ENCODE peak calls at places on chromosomes 6 and 20, in eight cellular contexts. W is lower leg skin, Z is HFF-Myc, G is endodermal cell, V is brain microvascular endothelial cell, A is AG04450, M is cardiac muscle cell, E is PC-3. D is an unnamed sample.

GRCh38 chr6:162358625-162359024 is 368.9 kb downstream of the PRKN start:
- DNase-seq in Z (no peak), G (no peak), M (no peak), V (no peak), W (no peak), A (no peak), E (no peak), D (no peak)

GRCh38 chr6:10518461-10519216 is 2.5 kb upstream of the GCNT2 start:
- DNase-seq in Z (no peak), M (peak), V (peak), E (peak), A (no peak), G (no peak), W (peak), D (peak)

GRCh38 chr20:3275966-3276365 is 37.0 kb upstream of the SLC4A11 start:
- DNase-seq in A (no peak), M (peak), V (no peak), W (no peak), G (no peak), E (no peak), Z (no peak), D (no peak)

GRCh38 chr20:63125893-63126601 is 89.9 kb downstream of the YTHDF1 start:
- DNase-seq in Z (no peak), V (no peak), M (no peak), A (no peak), W (no peak), E (peak), G (peak), D (no peak)

GRCh38 chr6:148999921-149000589 is 253.2 kb downstream of the UST start:
- DNase-seq in G (no peak), W (no peak), V (peak), M (peak), E (peak), Z (peak), A (no peak), D (peak)

GRCh38 chr6:98295776-98296175 is 538.6 kb upstream of the POU3F2 start:
- DNase-seq in E (no peak), Z (no peak), G (peak), V (no peak), W (no peak), M (no peak), A (no peak), D (no peak)

GRCh38 chr6:13001951-13002350 is 285.4 kb downstream of the PHACTR1 start:
- DNase-seq in V (no peak), A (no peak), M (no peak), W (no peak), E (peak), G (no peak), Z (no peak), D (no peak)

GRCh38 chr6:169340395-169340794 is 86.7 kb upstream of the THBS2 start:
- DNase-seq in E (peak), W (no peak), A (no peak), M (no peak), V (no peak), Z (no peak), G (no peak), D (no peak)

GRCh38 chr6:153553627-153554026 is 422.5 kb upstream of the RGS17 start:
- DNase-seq in W (no peak), Z (no peak), E (peak), M (no peak), G (peak), A (no peak), V (peak), D (no peak)

GRCh38 chr20:14741616-14742015 is 404.2 kb upstream of the FLRT3 start:
- DNase-seq in E (peak), M (no peak), G (no peak), W (no peak), Z (no peak), V (no peak), A (no peak), D (no peak)
- TF ChIP-seq CTCF in E (peak), M (no peak), G (peak), W (no peak), Z (no peak), V (no peak), A (no peak), D (no peak)

GRCh38 chr20:44247131-44247571 is at the start of gene GDAP1L1:
- DNase-seq in W (no peak), V (no peak), Z (no peak), A (no peak), E (no peak), G (peak), M (no peak), D (no peak)
- H3K4me3 ChIP-seq in W (no peak), V (no peak), Z (no peak), A (no peak), E (no peak), G (peak), M (peak), D (no peak)

GRCh38 chr20:21048841-21049273 is 57.3 kb downstream of the LINC00237 start:
- DNase-seq in V (no peak), Z (no peak), E (peak), G (peak), M (peak), A (no peak), W (no peak), D (no peak)
- TF ChIP-seq CTCF in V (peak), Z (peak), E (peak), G (peak), M (peak), A (peak), W (no peak), D (peak)

GRCh38 chr20:23293689-23294088 is 56.9 kb upstream of the NXT1 start:
- DNase-seq in V (no peak), M (no peak), Z (no peak), A (no peak), G (no peak), W (peak), E (no peak), D (no peak)
- H3K4me3 ChIP-seq in V (no peak), M (no peak), Z (no peak), A (no peak), G (no peak), W (no peak), E (no peak), D (no peak)

GRCh38 chr6:90180526-90180925 is 116.1 kb downstream of the BACH2 start:
- DNase-seq in V (no peak), E (no peak), W (no peak), M (no peak), Z (no peak), A (no peak), G (no peak), D (no peak)

GRCh38 chr6:90175627-90176538 is 120.8 kb downstream of the BACH2 start:
- DNase-seq in W (no peak), G (no peak), M (no peak), V (no peak), E (no peak), Z (no peak), A (no peak), D (no peak)

GRCh38 chr6:90178294-90178678 is 118.4 kb downstream of the BACH2 start:
- DNase-seq in G (no peak), Z (no peak), E (no peak), A (peak), W (no peak), M (no peak), V (no peak), D (no peak)

GRCh38 chr6:90177544-90178293 is 118.9 kb downstream of the BACH2 start:
- DNase-seq in W (no peak), V (no peak), M (no peak), Z (no peak), G (no peak), A (no peak), E (no peak), D (no peak)

DNA sequence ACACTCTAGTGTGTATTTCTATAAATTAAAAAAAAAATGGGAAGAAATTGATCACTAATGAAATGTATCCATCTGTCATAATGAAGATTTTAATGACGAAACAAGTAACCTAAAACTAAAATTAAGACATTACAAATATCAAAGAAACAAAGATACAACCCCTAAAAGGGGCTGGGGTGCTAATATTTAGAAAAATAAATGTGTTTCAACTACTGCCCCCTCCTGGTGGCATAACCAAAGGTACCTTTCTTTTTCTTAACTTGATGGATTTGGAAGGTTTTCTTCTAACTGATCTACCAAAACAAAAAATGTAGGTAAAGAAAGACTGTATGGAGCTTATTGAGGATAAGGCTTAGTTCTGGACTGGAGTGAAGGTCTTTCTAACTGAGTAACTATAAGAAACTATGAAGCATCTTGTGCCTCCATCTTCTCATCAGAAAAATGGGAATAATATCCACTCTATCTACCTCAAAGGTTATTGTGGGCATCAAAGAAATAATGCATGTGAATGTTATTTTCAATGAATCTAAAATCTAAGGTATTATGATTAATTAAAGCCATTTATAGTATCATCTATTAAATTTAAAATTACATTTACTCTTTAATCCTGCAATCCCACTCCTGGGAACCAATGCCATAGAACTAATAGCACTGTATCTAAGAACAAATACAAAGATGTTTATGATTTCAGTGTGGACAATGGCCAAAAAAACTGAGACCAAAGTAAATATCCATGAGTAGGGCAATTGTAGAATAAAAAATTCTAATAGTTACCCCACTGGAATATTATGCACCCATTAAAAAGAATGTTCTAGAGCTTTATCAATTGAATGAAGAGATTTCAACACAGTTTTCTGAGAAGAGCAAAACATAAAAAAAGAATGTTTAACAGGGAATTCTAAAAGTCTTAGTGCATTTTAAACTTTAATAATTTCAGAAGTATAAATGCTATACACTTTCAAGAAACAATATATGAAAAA is 117.2 kb downstream of the BACH2 start:
- DNase-seq in V (no peak), A (no peak), G (peak), M (peak), Z (no peak), E (peak), W (no peak), D (no peak)
- TF ChIP-seq CTCF in V (peak), A (peak), G (peak), M (peak), Z (peak), E (peak), W (no peak), D (peak)

GRCh38 chr6:166757226-166758135 is 130.4 kb upstream of the RPS6KA2 start:
- DNase-seq in M (peak), Z (peak), V (peak), W (no peak), A (no peak), E (no peak), G (peak), D (peak)
- H3K4me3 ChIP-seq in M (no peak), Z (peak), V (peak), W (no peak), A (peak), E (peak), G (no peak), D (no peak)

DNA sequence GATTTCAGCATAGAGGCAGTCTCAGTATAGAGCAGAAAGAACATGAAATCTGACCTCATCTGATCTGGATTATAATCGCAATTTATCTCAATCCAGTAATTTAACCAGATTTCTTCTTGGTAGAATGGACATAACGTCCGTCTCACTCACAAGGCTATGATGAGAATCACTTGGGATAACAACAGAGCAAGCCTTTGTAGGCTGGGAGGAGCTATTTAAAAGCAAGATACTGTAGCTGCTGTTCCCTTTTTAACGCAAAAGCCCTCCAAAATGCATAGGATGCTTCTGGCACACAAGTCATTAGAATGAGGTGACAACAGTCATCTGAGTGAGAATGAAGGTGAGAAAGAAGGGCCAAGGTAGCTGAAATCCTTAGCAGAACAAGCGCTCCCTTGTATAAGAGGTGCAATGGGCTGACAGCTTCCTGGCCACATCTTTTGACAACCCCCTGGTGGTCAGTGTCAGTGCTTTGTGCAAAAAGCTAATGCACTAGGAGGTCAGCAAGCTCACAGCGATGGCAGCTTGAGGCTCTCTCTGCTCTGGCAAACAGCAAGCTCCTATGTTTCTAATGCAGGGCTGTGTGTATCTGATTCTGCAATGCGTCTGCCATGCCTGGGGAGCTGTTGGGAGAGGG is 16.4 kb downstream of the METTL24 start:
- DNase-seq in G (peak), Z (no peak), W (no peak), M (peak), V (peak), A (no peak), E (peak), D (no peak)
- TF ChIP-seq CTCF in G (peak), Z (peak), W (no peak), M (peak), V (peak), A (peak), E (peak), D (peak)

DNA sequence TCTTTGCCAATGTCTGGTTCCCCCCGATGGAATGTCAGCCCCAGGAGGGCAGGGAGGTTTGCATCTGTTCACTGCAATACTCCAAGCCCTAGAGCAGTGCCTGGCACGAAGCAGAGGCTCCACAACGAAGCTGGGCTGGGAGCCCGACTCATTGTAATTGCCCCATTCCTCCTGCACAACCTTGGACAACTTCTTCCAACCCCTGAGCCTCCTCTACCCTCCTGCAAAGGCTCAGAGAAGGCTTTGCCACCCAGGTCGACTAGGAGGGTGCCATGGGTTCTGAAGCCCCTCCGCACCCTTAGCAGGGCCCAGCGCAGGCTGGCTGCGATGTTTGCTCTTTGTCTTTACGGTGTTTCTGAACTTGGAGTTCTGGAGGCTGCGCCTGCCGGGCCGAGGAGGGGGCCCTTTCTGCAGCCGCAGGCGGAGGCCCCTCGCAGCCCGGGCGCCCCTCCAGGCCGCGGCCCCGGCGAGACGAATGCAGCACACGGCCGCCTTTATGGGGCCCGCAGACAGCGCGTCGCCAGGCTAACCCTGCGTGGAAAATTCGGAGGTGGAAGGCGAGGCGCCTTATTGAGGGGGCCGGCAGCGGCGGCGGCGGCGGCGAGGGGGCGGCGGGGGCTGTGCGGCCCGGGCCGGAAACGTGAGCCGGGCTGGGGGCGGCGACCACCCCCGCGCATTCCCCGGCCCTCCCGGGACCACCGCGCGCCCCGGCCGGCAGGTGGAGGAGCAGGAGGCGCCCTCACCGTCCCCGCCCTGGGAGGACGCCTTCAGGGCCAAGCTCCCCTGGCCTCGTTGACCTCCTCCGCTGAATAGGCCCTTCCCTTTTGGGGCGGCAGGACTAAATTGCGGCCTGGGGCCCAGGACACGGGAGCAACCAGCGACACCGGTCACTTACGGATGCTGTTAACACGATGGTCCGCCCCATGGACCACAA is 27.0 kb downstream of the SNAI1 start:
- DNase-seq in W (no peak), A (no peak), G (peak), V (no peak), Z (no peak), E (no peak), M (no peak), D (no peak)
- H3K4me3 ChIP-seq in W (no peak), A (no peak), G (no peak), V (no peak), Z (no peak), E (no peak), M (no peak), D (no peak)